ENCODE peak calls at places on chromosomes 13 and 19, in four cellular contexts. One of them, this sample, is unnamed.

GRCh38 chr13:50589139-50589538 is 254.4 kb downstream of the DLEU7 start:
- DNase-seq in breast epithelium: no peak
- DNase-seq in tibial artery: no peak
- DNase-seq in Panc1: no peak
- DNase-seq in this sample: no peak

GRCh38 chr13:59447846-59448620 is 715.7 kb downstream of the DIAPH3 start:
- DNase-seq in breast epithelium: no peak
- DNase-seq in tibial artery: no peak
- DNase-seq in Panc1: no peak
- DNase-seq in this sample: peak; percentile 50

GRCh38 chr19:49210901-49211451 is 53.4 kb downstream of the TRPM4 start:
- DNase-seq in breast epithelium: no peak
- DNase-seq in tibial artery: no peak
- DNase-seq in Panc1: no peak
- DNase-seq in this sample: peak; percentile 75

GRCh38 chr13:61463027-61463426 is 47.4 kb upstream of the PCDH20 start:
- DNase-seq in breast epithelium: no peak
- DNase-seq in tibial artery: no peak
- DNase-seq in Panc1: no peak
- DNase-seq in this sample: no peak

GRCh38 chr13:26095338-26095737 is 43.5 kb upstream of the SHISA2 start:
- DNase-seq in breast epithelium: no peak
- DNase-seq in tibial artery: no peak
- DNase-seq in Panc1: no peak
- DNase-seq in this sample: peak; percentile 29

GRCh38 chr13:103812966-103813365 is 746.7 kb upstream of the SLC10A2 start:
- DNase-seq in breast epithelium: no peak
- DNase-seq in tibial artery: no peak
- DNase-seq in Panc1: no peak
- DNase-seq in this sample: no peak

GRCh38 chr13:106490177-106490576 is 45.3 kb downstream of the EFNB2 start:
- DNase-seq in breast epithelium: no peak
- DNase-seq in tibial artery: no peak
- DNase-seq in Panc1: no peak
- DNase-seq in this sample: no peak

GRCh38 chr19:55353803-55354697 is 469 bp downstream of the COX6B2 start:
- DNase-seq in breast epithelium: peak; percentile 48
- DNase-seq in tibial artery: peak; percentile 40
- DNase-seq in Panc1: no peak
- DNase-seq in this sample: peak; percentile 99

GRCh38 chr13:108425056-108425455 is 155.5 kb downstream of the TNFSF13B start:
- DNase-seq in breast epithelium: no peak
- DNase-seq in tibial artery: no peak
- DNase-seq in Panc1: no peak
- DNase-seq in this sample: no peak

GRCh38 chr13:76164290-76164689 is 528.2 kb downstream of the LMO7 start:
- DNase-seq in breast epithelium: no peak
- DNase-seq in tibial artery: no peak
- DNase-seq in Panc1: no peak
- DNase-seq in this sample: no peak

GRCh38 chr19:342801-343421 is 1.7 kb downstream of the MIER2 start:
- DNase-seq in breast epithelium: no peak
- DNase-seq in tibial artery: peak; percentile 76
- DNase-seq in Panc1: no peak
- DNase-seq in this sample: no peak

GRCh38 chr13:45362939-45363338 is 22.0 kb upstream of the TPT1 start:
- DNase-seq in breast epithelium: no peak
- DNase-seq in tibial artery: no peak
- DNase-seq in Panc1: no peak
- DNase-seq in this sample: peak; percentile 86

GRCh38 chr19:55645512-55645881 is 2.0 kb downstream of the ZNF581 start:
- DNase-seq in breast epithelium: no peak
- DNase-seq in tibial artery: no peak
- DNase-seq in Panc1: no peak
- DNase-seq in this sample: no peak

GRCh38 chr19:38490861-38491260 is 57.4 kb downstream of the RYR1 start:
- DNase-seq in breast epithelium: no peak
- DNase-seq in tibial artery: no peak
- DNase-seq in Panc1: no peak
- DNase-seq in this sample: no peak

GRCh38 chr13:85381082-85381481 is 418.1 kb downstream of the SLITRK6 start:
- DNase-seq in breast epithelium: no peak
- DNase-seq in tibial artery: no peak
- DNase-seq in Panc1: no peak
- DNase-seq in this sample: no peak

GRCh38 chr19:10852098-10852800 is 4.0 kb downstream of the C19orf38 start:
- DNase-seq in breast epithelium: no peak
- DNase-seq in tibial artery: no peak
- DNase-seq in Panc1: no peak
- DNase-seq in this sample: no peak

GRCh38 chr13:48531416-48532145 is 1.3 kb downstream of the RCBTB2 start:
- DNase-seq in breast epithelium: no peak
- DNase-seq in tibial artery: no peak
- DNase-seq in Panc1: no peak
- DNase-seq in this sample: no peak

GRCh38 chr13:76632388-76633044 is 253.7 kb downstream of the KCTD12 start:
- DNase-seq in breast epithelium: no peak
- DNase-seq in tibial artery: no peak
- DNase-seq in Panc1: no peak
- DNase-seq in this sample: peak; percentile 14

GRCh38 chr13:80348750-80349149 is 7.8 kb upstream of the SPRY2 start:
- DNase-seq in breast epithelium: no peak
- DNase-seq in tibial artery: no peak
- DNase-seq in Panc1: no peak
- DNase-seq in this sample: no peak

GRCh38 chr13:78239681-78240080 is 321.1 kb upstream of the EDNRB start:
- DNase-seq in breast epithelium: no peak
- DNase-seq in tibial artery: no peak
- DNase-seq in Panc1: no peak
- DNase-seq in this sample: no peak

GRCh38 chr19:30879225-30879624 is 470.0 kb downstream of the TSHZ3 start:
- DNase-seq in breast epithelium: no peak
- DNase-seq in tibial artery: no peak
- DNase-seq in Panc1: no peak
- DNase-seq in this sample: no peak

GRCh38 chr13:71879129-71879535 is 12.1 kb upstream of the DACH1 start:
- DNase-seq in breast epithelium: no peak
- DNase-seq in tibial artery: no peak
- DNase-seq in Panc1: peak; percentile 7
- DNase-seq in this sample: no peak

GRCh38 chr19:53880716-53881481 is 1.1 kb upstream of the PRKCG start:
- DNase-seq in breast epithelium: no peak
- DNase-seq in tibial artery: no peak
- DNase-seq in Panc1: no peak
- DNase-seq in this sample: peak; percentile 52

GRCh38 chr19:53881482-53882390 is at the start of gene PRKCG:
- DNase-seq in breast epithelium: no peak
- DNase-seq in tibial artery: no peak
- DNase-seq in Panc1: no peak
- DNase-seq in this sample: peak; percentile 91

GRCh38 chr19:53883741-53884140 is 1.7 kb downstream of the PRKCG start:
- DNase-seq in breast epithelium: no peak
- DNase-seq in tibial artery: no peak
- DNase-seq in Panc1: no peak
- DNase-seq in this sample: no peak

GRCh38 chr19:53883231-53883661 is 1.2 kb downstream of the PRKCG start:
- DNase-seq in breast epithelium: no peak
- DNase-seq in tibial artery: no peak
- DNase-seq in Panc1: no peak
- DNase-seq in this sample: peak; percentile 87

GRCh38 chr19:53882391-53883050 is 524 bp downstream of the PRKCG start:
- DNase-seq in breast epithelium: no peak
- DNase-seq in tibial artery: no peak
- DNase-seq in Panc1: no peak
- DNase-seq in this sample: peak; percentile 52
- H3K4me3 ChIP-seq in breast epithelium: peak overlapping the region; percentile 59
- H3K4me3 ChIP-seq in tibial artery: no peak overlapping the region
- H3K4me3 ChIP-seq in Panc1: peak overlapping the region; percentile 51
- H3K4me3 ChIP-seq in this sample: peak overlapping the region; percentile 55

GRCh38 chr19:46198756-46199155 is 30.8 kb upstream of the IGFL1 start:
- DNase-seq in breast epithelium: peak; percentile 29
- DNase-seq in tibial artery: no peak
- DNase-seq in Panc1: no peak
- DNase-seq in this sample: no peak

GRCh38 chr19:46202426-46202825 is 27.1 kb upstream of the IGFL1 start:
- DNase-seq in breast epithelium: no peak
- DNase-seq in tibial artery: no peak
- DNase-seq in Panc1: no peak
- DNase-seq in this sample: no peak

GRCh38 chr19:46202872-46203860 is 26.4 kb upstream of the IGFL1 start:
- DNase-seq in breast epithelium: no peak
- DNase-seq in tibial artery: no peak
- DNase-seq in Panc1: no peak
- DNase-seq in this sample: no peak

GRCh38 chr19:46204008-46204407 is 25.5 kb upstream of the IGFL1 start:
- DNase-seq in breast epithelium: no peak
- DNase-seq in tibial artery: no peak
- DNase-seq in Panc1: no peak
- DNase-seq in this sample: no peak

DNA sequence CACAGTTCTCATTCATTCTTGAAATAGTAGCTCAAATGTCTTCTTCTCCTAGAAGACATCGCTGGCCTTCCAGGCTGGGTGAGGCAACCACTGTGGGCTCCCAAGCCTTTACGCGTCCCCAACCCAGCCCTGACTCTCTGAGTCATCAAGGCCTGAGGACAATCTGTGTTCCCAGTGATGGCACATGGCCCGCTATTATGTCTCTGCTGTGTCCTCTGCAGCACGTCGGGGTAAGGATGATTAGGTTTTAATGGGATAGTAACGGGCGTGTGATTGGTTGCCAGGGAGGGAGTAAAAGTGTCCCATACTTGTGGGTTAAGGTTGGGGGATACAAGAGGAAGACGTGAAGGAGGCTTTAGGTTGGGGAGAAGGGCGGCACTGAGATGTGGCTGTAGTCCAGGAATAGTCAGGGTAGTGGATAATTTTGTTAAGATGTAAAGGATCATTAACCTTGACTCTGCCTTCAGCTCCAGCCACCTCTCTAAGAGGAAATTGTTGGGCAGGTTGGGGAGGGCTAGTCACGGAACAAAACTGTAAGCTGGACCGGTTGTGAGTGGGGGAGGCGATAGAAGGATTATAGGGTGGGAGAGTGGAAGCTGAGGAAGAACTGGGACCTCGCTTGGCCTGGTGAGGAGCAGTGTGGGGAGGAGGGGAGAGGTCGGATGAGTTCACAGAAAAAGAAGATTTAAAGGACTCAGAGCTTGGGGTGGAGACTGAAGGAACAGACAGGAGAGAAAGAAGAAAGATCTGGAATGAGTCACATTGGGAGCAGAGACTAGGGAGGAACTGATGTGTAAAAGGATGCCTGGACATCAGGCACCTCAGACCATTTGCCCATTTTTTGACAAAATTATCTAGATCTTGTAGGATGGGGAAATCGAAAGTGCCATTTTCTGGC is 27.9 kb upstream of the IGFL1 start:
- DNase-seq in breast epithelium: peak; percentile 89
- DNase-seq in tibial artery: no peak
- DNase-seq in Panc1: no peak
- DNase-seq in this sample: no peak
- H3K27me3 ChIP-seq in breast epithelium: no peaks in the 10 kb centered on the region
- H3K27me3 ChIP-seq in tibial artery: no peaks in the 10 kb centered on the region
- H3K27me3 ChIP-seq in Panc1: no peaks in the 10 kb centered on the region
- H3K27me3 ChIP-seq in this sample: no peaks in the 10 kb centered on the region

DNA sequence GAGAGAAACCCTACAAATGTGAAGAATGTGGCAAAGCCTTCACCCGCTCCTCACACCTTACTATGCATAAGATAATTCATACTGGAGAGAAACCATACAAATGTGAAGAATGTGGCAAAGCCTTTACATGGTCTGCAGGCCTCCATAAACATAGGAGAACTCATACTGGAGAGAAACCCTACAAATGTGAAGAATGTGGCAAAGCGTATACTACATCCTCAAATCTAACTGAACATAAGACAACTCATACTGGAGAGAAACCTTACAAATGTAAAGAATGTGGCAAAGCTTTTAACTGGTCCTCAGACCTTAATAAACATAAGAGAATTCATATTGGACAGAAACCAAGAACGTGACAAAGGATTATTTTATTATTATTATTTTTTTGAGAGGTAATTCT is 30.7 kb downstream of the ZNF486 start:
- DNase-seq in breast epithelium: no peak
- DNase-seq in tibial artery: no peak
- DNase-seq in Panc1: no peak
- DNase-seq in this sample: no peak
- H3K36me3 ChIP-seq in breast epithelium: no peaks in the 10 kb centered on the region
- H3K36me3 ChIP-seq in tibial artery: peaks cover 45% of the 10 kb centered on the region
- H3K36me3 ChIP-seq in Panc1: no peaks in the 10 kb centered on the region
- H3K36me3 ChIP-seq in this sample: peaks cover 11% of the 10 kb centered on the region

GRCh38 chr19:40235238-40236025 is 8.9 kb upstream of the CCNP start:
- DNase-seq in breast epithelium: no peak
- DNase-seq in tibial artery: no peak
- DNase-seq in Panc1: no peak
- DNase-seq in this sample: peak; percentile 92

GRCh38 chr19:40232479-40232878 is 6.0 kb upstream of the CCNP start:
- DNase-seq in breast epithelium: no peak
- DNase-seq in tibial artery: no peak
- DNase-seq in Panc1: no peak
- DNase-seq in this sample: peak; percentile 79

GRCh38 chr19:40232949-40233810 is 6.7 kb upstream of the CCNP start:
- DNase-seq in breast epithelium: no peak
- DNase-seq in tibial artery: no peak
- DNase-seq in Panc1: no peak
- DNase-seq in this sample: peak; percentile 69

GRCh38 chr19:40234429-40235237 is 8.1 kb upstream of the CCNP start:
- DNase-seq in breast epithelium: no peak
- DNase-seq in tibial artery: no peak
- DNase-seq in Panc1: no peak
- DNase-seq in this sample: no peak

DNA sequence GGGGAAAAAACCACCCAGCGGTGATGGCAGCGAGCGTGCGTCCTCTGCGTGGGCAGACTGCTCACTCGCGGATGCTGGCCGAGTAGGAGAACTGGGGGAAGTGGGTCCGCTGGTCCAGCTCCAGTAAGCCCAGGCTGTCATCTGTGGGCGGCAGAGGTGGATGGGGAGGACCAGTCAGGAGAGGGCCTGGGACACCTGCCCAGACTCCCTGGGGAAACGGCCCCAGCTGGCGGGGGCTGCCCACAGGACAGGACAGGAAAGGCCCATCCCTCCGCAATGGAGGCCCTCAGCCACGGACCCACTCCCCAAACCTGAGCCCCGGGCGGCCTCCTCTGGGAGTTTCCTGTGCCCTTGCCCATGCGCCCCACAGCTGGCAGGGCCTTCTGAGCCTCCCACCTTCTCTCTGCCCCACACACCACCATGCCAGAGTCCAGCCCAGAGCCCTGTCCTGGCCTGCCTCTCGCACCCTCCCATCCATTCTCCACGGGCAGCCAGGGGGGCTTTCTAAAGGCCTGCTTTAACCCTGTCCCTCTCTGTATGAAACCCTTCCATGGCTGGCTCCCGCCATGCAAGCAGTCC is 7.4 kb upstream of the CCNP start:
- DNase-seq in breast epithelium: no peak
- DNase-seq in tibial artery: no peak
- DNase-seq in Panc1: no peak
- DNase-seq in this sample: no peak
- H3K4me3 ChIP-seq in breast epithelium: no peak overlapping the region
- H3K4me3 ChIP-seq in tibial artery: no peak overlapping the region
- H3K4me3 ChIP-seq in Panc1: no peak overlapping the region
- H3K4me3 ChIP-seq in this sample: no peak overlapping the region